ENCODE peak calls at places on chromosomes 6 and 20, in five cellular contexts. J is thoracic aorta; E is IMR-90; I is A673; Z is CD4-positive, CD25-positive, alpha-beta regulatory T cell. L is an unnamed sample.

GRCh38 chr6:79461205-79461604 is 76.0 kb downstream of the LCA5 start:
- DNase-seq in J (no peak), E (no peak), I (no peak), Z (no peak), L (no peak)

GRCh38 chr6:101597711-101598110 is 204.2 kb downstream of the GRIK2 start:
- DNase-seq in J (no peak), E (peak; percentile 94), I (peak; percentile 24), Z (no peak), L (no peak)

GRCh38 chr6:142902636-142903053 is 42.3 kb downstream of the HIVEP2 start:
- DNase-seq in J (no peak), E (peak; percentile 99), I (no peak), Z (peak; percentile 84), L (peak; percentile 87)

GRCh38 chr6:19753822-19754221 is 83.3 kb upstream of the ID4 start:
- DNase-seq in J (no peak), E (no peak), I (no peak), Z (no peak), L (no peak)

GRCh38 chr6:104754788-104755409 is 104.8 kb downstream of the HACE1 start:
- DNase-seq in J (no peak), E (no peak), I (no peak), Z (no peak), L (no peak)

GRCh38 chr20:51481311-51481997 is 61.1 kb downstream of the NFATC2 start:
- DNase-seq in J (no peak), E (no peak), I (no peak), Z (peak; percentile 12), L (peak; percentile 78)

GRCh38 chr6:85081102-85081501 is 316.7 kb upstream of the TBX18 start:
- DNase-seq in J (no peak), E (no peak), I (no peak), Z (no peak), L (no peak)

GRCh38 chr6:33165581-33166258 is 26.5 kb downstream of the COL11A2 start:
- DNase-seq in J (no peak), E (no peak), I (no peak), Z (no peak), L (no peak)

GRCh38 chr6:128822271-128822670 is 60.7 kb upstream of the LAMA2 start:
- DNase-seq in J (no peak), E (peak; percentile 68), I (no peak), Z (no peak), L (peak; percentile 56)

GRCh38 chr6:159172066-159172465 is 2.9 kb downstream of the FNDC1 start:
- DNase-seq in J (no peak), E (no peak), I (no peak), Z (no peak), L (no peak)

GRCh38 chr6:6678185-6678671 is 89.7 kb downstream of the LY86 start:
- DNase-seq in J (no peak), E (peak; percentile 69), I (no peak), Z (no peak), L (no peak)

GRCh38 chr6:121581327-121581726 is 145.9 kb downstream of the GJA1 start:
- DNase-seq in J (no peak), E (no peak), I (no peak), Z (no peak), L (no peak)

GRCh38 chr6:167550936-167551633 is 226.2 kb downstream of the TTLL2 start:
- DNase-seq in J (peak; percentile 39), E (no peak), I (no peak), Z (no peak), L (peak; percentile 85)

GRCh38 chr6:43963203-43963602 is 164.0 kb downstream of the MRPL14 start:
- DNase-seq in J (no peak), E (no peak), I (no peak), Z (no peak), L (no peak)

GRCh38 chr6:3176562-3177355 is 19.4 kb upstream of the TUBB2A start:
- DNase-seq in J (no peak), E (peak; percentile 98), I (peak; percentile 86), Z (no peak), L (no peak)

GRCh38 chr6:159915397-159915796 is 24.6 kb downstream of the MAS1 start:
- DNase-seq in J (no peak), E (no peak), I (no peak), Z (no peak), L (no peak)

GRCh38 chr6:96142142-96142541 is 126.4 kb downstream of the FUT9 start:
- DNase-seq in J (no peak), E (no peak), I (no peak), Z (no peak), L (no peak)

GRCh38 chr6:35683267-35683666 is 5.4 kb downstream of the FKBP5 start:
- DNase-seq in J (no peak), E (no peak), I (no peak), Z (no peak), L (no peak)
- H3K36me3 ChIP-seq in J (peaks cover 22% of the 10 kb centered on the region), E (no peaks in the 10 kb centered on the region), I (no peaks in the 10 kb centered on the region), Z (peaks cover 13% of the 10 kb centered on the region), L (peaks cover 7% of the 10 kb centered on the region)

GRCh38 chr6:46421939-46422338 is 69.3 kb downstream of the RCAN2 start:
- DNase-seq in J (no peak), E (no peak), I (peak; percentile 12), Z (no peak), L (no peak)

GRCh38 chr6:46421239-46421638 is 70.0 kb downstream of the RCAN2 start:
- DNase-seq in J (no peak), E (no peak), I (peak; percentile 15), Z (no peak), L (no peak)

GRCh38 chr6:46422619-46423018 is 68.6 kb downstream of the RCAN2 start:
- DNase-seq in J (no peak), E (no peak), I (no peak), Z (no peak), L (no peak)

GRCh38 chr6:46414398-46414797 is 76.9 kb downstream of the RCAN2 start:
- DNase-seq in J (no peak), E (no peak), I (no peak), Z (no peak), L (no peak)

DNA sequence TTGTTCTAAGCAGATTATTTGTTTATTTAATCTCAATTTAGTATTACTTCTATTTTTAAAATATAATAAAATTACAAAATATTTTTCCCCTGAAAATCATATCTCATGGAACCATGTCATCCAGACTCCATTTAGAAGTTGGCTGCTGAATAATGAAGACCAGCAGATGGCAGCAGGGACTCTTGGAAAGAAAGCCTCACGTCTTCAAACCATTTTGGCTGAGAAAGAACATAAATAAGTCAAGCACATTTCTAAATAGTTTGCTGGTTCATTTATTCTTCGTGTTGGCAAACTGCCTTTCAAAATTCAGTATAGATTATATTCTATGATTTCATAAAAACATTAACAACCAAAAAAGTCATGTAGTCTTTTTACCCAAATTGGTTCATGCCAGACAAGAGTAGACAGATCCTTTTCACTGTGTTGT is 71.7 kb downstream of the RCAN2 start:
- DNase-seq in J (peak; percentile 16), E (peak; percentile 67), I (peak; percentile 70), Z (no peak), L (no peak)
- H3K4me3 ChIP-seq in J (no peak overlapping the region), E (no peak overlapping the region), I (no peak overlapping the region), Z (no peak overlapping the region), L (no peak overlapping the region)

GRCh38 chr6:108728826-108729225 is 119.4 kb upstream of the ARMC2 start:
- DNase-seq in J (no peak), E (no peak), I (peak; percentile 52), Z (no peak), L (no peak)

GRCh38 chr6:108731229-108731565 is 117.0 kb upstream of the ARMC2 start:
- DNase-seq in J (no peak), E (no peak), I (no peak), Z (no peak), L (no peak)

GRCh38 chr6:108726726-108727339 is 121.4 kb upstream of the ARMC2 start:
- DNase-seq in J (no peak), E (no peak), I (no peak), Z (no peak), L (no peak)

GRCh38 chr6:108730556-108731228 is 117.5 kb upstream of the ARMC2 start:
- DNase-seq in J (no peak), E (no peak), I (peak; percentile 21), Z (no peak), L (no peak)

DNA sequence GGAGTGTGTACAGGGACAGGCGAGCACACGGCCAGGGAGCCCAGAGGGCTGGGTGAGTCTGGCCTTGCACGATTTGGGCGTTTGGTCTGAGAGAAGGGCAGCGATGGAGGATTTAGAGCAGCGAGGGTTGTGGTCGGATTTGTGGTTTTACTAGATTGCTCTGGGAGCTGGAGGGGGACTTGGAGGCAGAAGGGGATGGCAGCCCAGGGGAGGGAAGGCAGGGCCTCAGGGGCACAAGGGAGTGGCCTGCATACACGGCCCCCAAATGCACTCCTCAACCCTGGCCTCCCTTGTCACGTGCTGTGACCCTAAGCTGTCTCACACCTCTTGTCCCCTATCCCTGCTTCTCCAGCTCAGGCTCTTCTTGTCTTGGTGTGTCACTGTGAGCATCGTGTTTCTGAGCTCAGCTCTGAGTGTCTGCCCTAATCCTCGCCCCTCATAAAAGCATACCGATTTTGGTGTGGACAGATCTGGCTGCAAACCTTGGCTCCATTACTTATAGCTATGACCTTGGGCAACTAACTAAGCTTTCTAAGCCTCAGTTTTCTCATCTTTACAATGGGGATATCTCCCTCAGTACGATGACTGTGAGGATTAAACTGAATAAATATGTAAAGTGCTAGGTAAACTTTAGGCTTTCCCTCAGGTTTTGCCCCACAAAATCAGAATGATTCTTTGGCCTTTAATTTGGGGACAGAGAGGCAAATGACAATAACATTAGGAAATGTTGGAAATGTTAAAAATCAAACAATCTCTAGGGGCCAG is 120.1 kb upstream of the ARMC2 start:
- DNase-seq in J (no peak), E (no peak), I (no peak), Z (no peak), L (no peak)
- H3K4me1 ChIP-seq in J (peaks cover 7% of the 10 kb centered on the region), E (peaks cover 11% of the 10 kb centered on the region), I (no peaks in the 10 kb centered on the region), Z (no peaks in the 10 kb centered on the region), L (no peaks in the 10 kb centered on the region)

GRCh38 chr20:49649672-49650071 is 64.0 kb downstream of the B4GALT5 start:
- DNase-seq in J (no peak), E (no peak), I (no peak), Z (no peak), L (no peak)
- H3K36me3 ChIP-seq in J (peaks cover 28% of the 10 kb centered on the region), E (peaks cover 41% of the 10 kb centered on the region), I (peaks cover 63% of the 10 kb centered on the region), Z (peaks cover 42% of the 10 kb centered on the region), L (peaks cover 46% of the 10 kb centered on the region)

GRCh38 chr20:6533828-6534388 is 233.6 kb upstream of the BMP2 start:
- DNase-seq in J (no peak), E (peak; percentile 88), I (peak; percentile 0), Z (no peak), L (no peak)
- H3K4me3 ChIP-seq in J (peak overlapping the region; percentile 25), E (peak overlapping the region; percentile 51), I (no peak overlapping the region), Z (no peak overlapping the region), L (no peak overlapping the region)

GRCh38 chr20:48684501-48685041 is 143.2 kb downstream of the PREX1 start:
- DNase-seq in J (no peak), E (no peak), I (no peak), Z (no peak), L (peak; percentile 48)
- H3K4me1 ChIP-seq in J (peaks cover 27% of the 10 kb centered on the region), E (peaks cover 13% of the 10 kb centered on the region), I (peaks cover 80% of the 10 kb centered on the region), Z (no peaks in the 10 kb centered on the region), L (peaks cover 52% of the 10 kb centered on the region)

DNA sequence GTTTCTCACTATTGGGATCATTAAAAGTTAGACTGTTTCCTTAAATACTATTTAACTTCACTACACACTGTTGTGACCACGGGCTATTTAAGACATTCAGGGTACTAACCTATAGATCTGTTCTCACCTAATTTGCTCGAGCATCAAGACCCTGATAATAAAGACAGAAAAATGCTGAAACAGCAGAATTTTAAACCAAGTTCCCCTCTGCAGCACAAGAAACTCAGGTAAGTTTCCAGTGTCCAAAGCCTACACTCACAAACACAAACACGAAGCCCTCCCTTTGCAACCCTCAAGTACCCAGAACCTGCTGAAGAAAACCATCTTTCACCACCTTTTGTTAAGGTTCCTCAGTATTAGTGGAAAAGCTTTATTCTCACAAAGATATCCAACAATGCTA is 4.0 kb downstream of the SNX5 start:
- DNase-seq in J (no peak), E (no peak), I (no peak), Z (no peak), L (no peak)
- H3K36me3 ChIP-seq in J (no peaks in the 10 kb centered on the region), E (peaks cover 8% of the 10 kb centered on the region), I (peaks cover 31% of the 10 kb centered on the region), Z (no peaks in the 10 kb centered on the region), L (no peaks in the 10 kb centered on the region)